ENCODE peak calls at places on chromosome 20, in eight cellular contexts. One of them, this sample, is unnamed.

GRCh38 chr20:31710423-31711250 is 12.0 kb downstream of the BCL2L1 start:
- DNase-seq in cardiac muscle cell: no peak
- DNase-seq in HFF-Myc: no peak
- DNase-seq in K562: no peak
- DNase-seq in A549: no peak
- DNase-seq in upper lobe of left lung: peak
- DNase-seq in GM23338: no peak
- DNase-seq in fibroblast of the aortic adventitia: no peak
- DNase-seq in this sample: no peak

GRCh38 chr20:31517373-31517772 is 3.1 kb downstream of the HM13 start:
- DNase-seq in cardiac muscle cell: peak
- DNase-seq in HFF-Myc: peak
- DNase-seq in K562: peak
- DNase-seq in A549: peak
- DNase-seq in upper lobe of left lung: peak
- DNase-seq in GM23338: peak
- DNase-seq in fibroblast of the aortic adventitia: peak
- DNase-seq in this sample: no peak

GRCh38 chr20:63599396-63600050 is 25.5 kb upstream of the HELZ2 start:
- DNase-seq in cardiac muscle cell: no peak
- DNase-seq in HFF-Myc: no peak
- DNase-seq in K562: no peak
- DNase-seq in A549: no peak
- DNase-seq in upper lobe of left lung: no peak
- DNase-seq in GM23338: no peak
- DNase-seq in fibroblast of the aortic adventitia: no peak
- DNase-seq in this sample: no peak

GRCh38 chr20:22686097-22686496 is 101.7 kb upstream of the FOXA2 start:
- DNase-seq in cardiac muscle cell: peak
- DNase-seq in HFF-Myc: no peak
- DNase-seq in K562: peak
- DNase-seq in A549: peak
- DNase-seq in upper lobe of left lung: peak
- DNase-seq in GM23338: peak
- DNase-seq in fibroblast of the aortic adventitia: peak
- DNase-seq in this sample: no peak

GRCh38 chr20:13930246-13930645 is 60.2 kb downstream of the SEL1L2 start:
- DNase-seq in cardiac muscle cell: no peak
- DNase-seq in HFF-Myc: no peak
- DNase-seq in K562: no peak
- DNase-seq in A549: no peak
- DNase-seq in upper lobe of left lung: no peak
- DNase-seq in GM23338: no peak
- DNase-seq in fibroblast of the aortic adventitia: no peak
- DNase-seq in this sample: no peak

GRCh38 chr20:11698124-11698523 is 219.6 kb upstream of the BTBD3 start:
- DNase-seq in cardiac muscle cell: no peak
- DNase-seq in HFF-Myc: no peak
- DNase-seq in K562: no peak
- DNase-seq in A549: no peak
- DNase-seq in upper lobe of left lung: no peak
- DNase-seq in GM23338: no peak
- DNase-seq in fibroblast of the aortic adventitia: no peak
- DNase-seq in this sample: no peak

GRCh38 chr20:20710847-20711315 is 1.6 kb downstream of the RALGAPA2 start:
- DNase-seq in cardiac muscle cell: no peak
- DNase-seq in HFF-Myc: no peak
- DNase-seq in K562: no peak
- DNase-seq in A549: no peak
- DNase-seq in upper lobe of left lung: peak
- DNase-seq in GM23338: no peak
- DNase-seq in fibroblast of the aortic adventitia: no peak
- DNase-seq in this sample: peak

GRCh38 chr20:62642666-62643520 is 590 bp downstream of the SLCO4A1 start:
- DNase-seq in cardiac muscle cell: no peak
- DNase-seq in HFF-Myc: no peak
- DNase-seq in K562: peak
- DNase-seq in A549: peak
- DNase-seq in upper lobe of left lung: peak
- DNase-seq in GM23338: peak
- DNase-seq in fibroblast of the aortic adventitia: peak
- DNase-seq in this sample: no peak

GRCh38 chr20:56017560-56017959 is 12.2 kb upstream of the CBLN4 start:
- DNase-seq in cardiac muscle cell: no peak
- DNase-seq in HFF-Myc: no peak
- DNase-seq in K562: no peak
- DNase-seq in A549: no peak
- DNase-seq in upper lobe of left lung: no peak
- DNase-seq in GM23338: no peak
- DNase-seq in fibroblast of the aortic adventitia: no peak
- DNase-seq in this sample: no peak

GRCh38 chr20:21147593-21147992 is 21.7 kb downstream of the KIZ start:
- DNase-seq in cardiac muscle cell: peak
- DNase-seq in HFF-Myc: no peak
- DNase-seq in K562: no peak
- DNase-seq in A549: peak
- DNase-seq in upper lobe of left lung: no peak
- DNase-seq in GM23338: no peak
- DNase-seq in fibroblast of the aortic adventitia: no peak
- DNase-seq in this sample: no peak

GRCh38 chr20:49687595-49688567 is 25.8 kb downstream of the B4GALT5 start:
- DNase-seq in cardiac muscle cell: no peak
- DNase-seq in HFF-Myc: no peak
- DNase-seq in K562: peak
- DNase-seq in A549: no peak
- DNase-seq in upper lobe of left lung: no peak
- DNase-seq in GM23338: no peak
- DNase-seq in fibroblast of the aortic adventitia: no peak
- DNase-seq in this sample: no peak
- H3K4me3 ChIP-seq in cardiac muscle cell: no peak
- H3K4me3 ChIP-seq in HFF-Myc: no peak
- H3K4me3 ChIP-seq in K562: no peak
- H3K4me3 ChIP-seq in A549: no peak
- H3K4me3 ChIP-seq in upper lobe of left lung: no peak
- H3K4me3 ChIP-seq in GM23338: peak
- H3K4me3 ChIP-seq in fibroblast of the aortic adventitia: no peak
- H3K4me3 ChIP-seq in this sample: no peak

DNA sequence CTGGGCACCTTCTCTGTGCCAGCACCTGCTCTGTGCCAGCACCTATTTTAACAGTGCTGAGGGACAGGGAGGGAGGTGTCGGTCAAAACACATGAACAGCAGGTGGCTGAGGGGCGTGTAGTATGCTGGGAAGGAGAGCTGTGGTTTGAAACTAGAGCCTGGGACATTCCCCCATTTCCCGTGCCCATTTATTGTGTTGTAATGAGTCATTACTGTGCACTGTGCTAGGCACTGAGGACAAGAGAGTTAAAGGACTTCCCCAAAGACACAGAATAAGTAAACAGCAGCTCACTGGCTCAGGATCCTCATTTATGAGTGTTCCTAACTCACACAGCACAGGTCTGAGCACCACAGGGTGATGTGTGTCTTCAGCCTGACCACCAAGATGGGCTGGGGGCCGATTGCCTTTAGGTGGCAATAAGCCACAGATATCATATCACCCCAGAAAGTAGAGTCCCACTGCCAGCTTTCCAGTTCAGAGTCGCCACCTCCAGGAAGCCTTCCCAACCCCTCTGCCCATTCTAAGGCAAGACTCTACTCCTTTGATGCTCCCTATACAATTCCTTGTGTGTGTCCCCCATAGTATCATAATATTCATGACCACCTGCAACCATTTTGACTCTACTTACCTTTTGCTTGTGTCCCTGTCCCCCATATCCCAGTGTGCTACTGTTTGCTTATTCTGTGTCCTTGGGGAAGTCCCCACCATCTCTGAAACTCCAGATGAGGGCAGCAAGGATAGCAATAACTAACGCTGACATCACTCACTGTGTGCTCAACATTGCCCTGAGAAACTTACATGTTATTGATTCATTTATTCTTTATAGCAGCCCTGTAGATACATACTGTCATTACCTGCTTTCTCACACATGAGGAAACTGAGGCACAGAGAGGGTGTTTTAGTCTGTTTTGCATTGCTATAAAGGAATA is 87.3 kb downstream of the TOX2 start:
- DNase-seq in cardiac muscle cell: no peak
- DNase-seq in HFF-Myc: no peak
- DNase-seq in K562: no peak
- DNase-seq in A549: no peak
- DNase-seq in upper lobe of left lung: no peak
- DNase-seq in GM23338: no peak
- DNase-seq in fibroblast of the aortic adventitia: no peak
- DNase-seq in this sample: no peak
- TF ChIP-seq CTCF in cardiac muscle cell: no peak
- TF ChIP-seq CTCF in HFF-Myc: no peak
- TF ChIP-seq CTCF in K562: no peak
- TF ChIP-seq CTCF in A549: no peak
- TF ChIP-seq CTCF in upper lobe of left lung: no peak
- TF ChIP-seq CTCF in GM23338: no peak
- TF ChIP-seq CTCF in fibroblast of the aortic adventitia: no peak
- TF ChIP-seq CTCF in this sample: no peak

GRCh38 chr20:37242503-37242902 is 19.1 kb downstream of the GHRH start:
- DNase-seq in cardiac muscle cell: no peak
- DNase-seq in HFF-Myc: no peak
- DNase-seq in K562: no peak
- DNase-seq in A549: no peak
- DNase-seq in upper lobe of left lung: no peak
- DNase-seq in GM23338: no peak
- DNase-seq in fibroblast of the aortic adventitia: no peak
- DNase-seq in this sample: no peak
- H3K4me3 ChIP-seq in cardiac muscle cell: no peak
- H3K4me3 ChIP-seq in HFF-Myc: no peak
- H3K4me3 ChIP-seq in K562: no peak
- H3K4me3 ChIP-seq in A549: no peak
- H3K4me3 ChIP-seq in upper lobe of left lung: no peak
- H3K4me3 ChIP-seq in GM23338: no peak
- H3K4me3 ChIP-seq in fibroblast of the aortic adventitia: no peak
- H3K4me3 ChIP-seq in this sample: no peak

DNA sequence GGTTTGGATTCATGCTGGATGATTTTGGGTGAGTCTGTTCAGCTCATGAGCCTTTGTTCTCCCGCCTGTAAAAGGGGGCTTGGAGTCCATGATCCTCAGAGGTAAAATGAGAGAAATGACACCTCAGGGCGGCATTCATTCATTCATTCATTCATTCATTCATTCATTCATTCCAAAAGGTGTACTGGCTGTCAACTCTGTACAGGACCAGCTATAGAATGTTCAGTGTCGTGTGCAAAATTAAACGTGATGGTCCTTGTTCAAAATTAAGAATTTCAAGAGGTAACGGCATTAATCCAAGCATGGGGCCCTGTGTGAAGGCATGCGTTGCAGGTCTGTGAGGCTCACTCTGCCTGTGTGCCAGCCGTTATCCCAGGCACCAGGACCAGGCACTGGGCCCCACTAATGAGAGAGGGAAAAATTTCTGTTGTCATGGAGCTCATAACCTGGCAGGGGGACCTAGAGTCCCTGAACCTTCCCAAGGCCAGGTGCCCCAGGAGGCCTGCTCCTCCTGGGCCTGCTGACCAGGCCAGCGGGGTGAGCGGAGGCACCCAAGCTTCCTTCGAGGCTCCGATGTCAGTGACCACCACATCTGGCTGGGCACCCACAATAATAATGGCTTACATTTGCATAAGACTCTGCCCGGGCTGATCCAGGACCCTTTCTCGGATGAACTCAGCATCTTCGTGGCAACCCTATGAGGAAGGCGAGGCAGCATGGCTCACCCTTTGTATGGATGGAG is 53.2 kb downstream of the CEBPB start:
- DNase-seq in cardiac muscle cell: no peak
- DNase-seq in HFF-Myc: no peak
- DNase-seq in K562: no peak
- DNase-seq in A549: no peak
- DNase-seq in upper lobe of left lung: no peak
- DNase-seq in GM23338: no peak
- DNase-seq in fibroblast of the aortic adventitia: no peak
- DNase-seq in this sample: no peak
- TF ChIP-seq CTCF in cardiac muscle cell: no peak
- TF ChIP-seq CTCF in HFF-Myc: no peak
- TF ChIP-seq CTCF in K562: no peak
- TF ChIP-seq CTCF in A549: no peak
- TF ChIP-seq CTCF in upper lobe of left lung: no peak
- TF ChIP-seq CTCF in GM23338: no peak
- TF ChIP-seq CTCF in fibroblast of the aortic adventitia: no peak
- TF ChIP-seq CTCF in this sample: no peak